ENCODE peak calls at places on chromosomes 16 and 17, in six cellular contexts. D, J, A, Q, B and X are unnamed samples.

GRCh38 chr16:67233596-67233995 is 6.7 kb downstream of the TMEM208 start:
- DNase-seq in D (no peak), J (no peak), A (no peak), Q (no peak), B (no peak), X (no peak)

GRCh38 chr16:63617047-63617989 is 1504.5 kb downstream of the CDH11 start:
- DNase-seq in D (no peak), J (no peak), A (peak), Q (no peak), B (peak), X (no peak)

GRCh38 chr16:81310045-81310644 is 4.6 kb upstream of the GAN start:
- DNase-seq in D (no peak), J (no peak), A (no peak), Q (no peak), B (no peak), X (no peak)

GRCh38 chr16:68362314-68362913 is 51.6 kb downstream of the PRMT7 start:
- DNase-seq in D (no peak), J (no peak), A (no peak), Q (no peak), B (no peak), X (no peak)

GRCh38 chr17:63834431-63835166 is 7.1 kb upstream of the FTSJ3 start:
- DNase-seq in D (peak), J (peak), A (peak), Q (peak), B (peak), X (peak)

GRCh38 chr17:33322063-33322462 is 29.0 kb upstream of the ASIC2 start:
- DNase-seq in D (no peak), J (no peak), A (no peak), Q (no peak), B (no peak), X (no peak)

GRCh38 chr16:24539850-24540484 is 601 bp downstream of the RBBP6 start:
- DNase-seq in D (peak), J (peak), A (peak), Q (no peak), B (peak), X (no peak)

GRCh38 chr17:75370288-75370687 is 35.2 kb downstream of the GRB2 start:
- DNase-seq in D (no peak), J (no peak), A (no peak), Q (no peak), B (no peak), X (no peak)

GRCh38 chr17:70365098-70365583 is 195.8 kb downstream of the KCNJ2 start:
- DNase-seq in D (no peak), J (no peak), A (no peak), Q (no peak), B (peak), X (no peak)

GRCh38 chr16:48609453-48610023 is 442 bp downstream of the N4BP1 start:
- DNase-seq in D (peak), J (peak), A (peak), Q (no peak), B (no peak), X (peak)

GRCh38 chr16:83842291-83842690 is 34.5 kb downstream of the HSBP1 start:
- DNase-seq in D (no peak), J (no peak), A (no peak), Q (no peak), B (no peak), X (no peak)

GRCh38 chr17:75848523-75849303 is 4.5 kb upstream of the UNC13D start:
- DNase-seq in D (peak), J (peak), A (peak), Q (peak), B (peak), X (peak)

GRCh38 chr17:11925271-11926021 is 71.8 kb downstream of the ZNF18 start:
- DNase-seq in D (no peak), J (no peak), A (no peak), Q (no peak), B (no peak), X (no peak)

GRCh38 chr16:25143898-25144297 is 32.4 kb downstream of the LCMT1 start:
- DNase-seq in D (peak), J (no peak), A (no peak), Q (no peak), B (no peak), X (no peak)

GRCh38 chr16:18841833-18842525 is 40.6 kb upstream of the ARL6IP1 start:
- DNase-seq in D (no peak), J (no peak), A (no peak), Q (no peak), B (no peak), X (no peak)

GRCh38 chr17:82212331-82213250 is at the start of gene CCDC57:
- DNase-seq in D (peak), J (peak), A (peak), Q (peak), B (peak), X (peak)

GRCh38 chr16:67504190-67505021 is 21.1 kb upstream of the AGRP start:
- DNase-seq in D (no peak), J (peak), A (no peak), Q (peak), B (no peak), X (peak)

GRCh38 chr17:81365148-81365600 is 30.1 kb upstream of the BAHCC1 start:
- DNase-seq in D (peak), J (no peak), A (peak), Q (peak), B (peak), X (no peak)

GRCh38 chr17:78873519-78874340 is 29.3 kb downstream of the CEP295NL start:
- DNase-seq in D (peak), J (no peak), A (no peak), Q (peak), B (peak), X (no peak)

GRCh38 chr16:60204221-60204620 is 1470.1 kb upstream of the GOT2 start:
- DNase-seq in D (no peak), J (no peak), A (no peak), Q (no peak), B (no peak), X (no peak)

GRCh38 chr17:54102246-54102645 is 279.5 kb downstream of the KIF2B start:
- DNase-seq in D (no peak), J (no peak), A (no peak), Q (no peak), B (no peak), X (no peak)

GRCh38 chr16:3949946-3950342 is 69.4 kb upstream of the CREBBP start:
- DNase-seq in D (no peak), J (no peak), A (no peak), Q (no peak), B (no peak), X (no peak)

GRCh38 chr16:86498661-86499493 is 11.4 kb upstream of the FOXF1 start:
- DNase-seq in D (peak), J (no peak), A (no peak), Q (no peak), B (no peak), X (no peak)

GRCh38 chr16:17829826-17830225 is 359.1 kb upstream of the XYLT1 start:
- DNase-seq in D (no peak), J (no peak), A (no peak), Q (no peak), B (no peak), X (no peak)
- H3K27ac ChIP-seq in D (no peak), J (no peak), A (no peak), Q (no peak), B (no peak), X (no peak)

GRCh38 chr17:66620528-66620927 is 214.4 kb upstream of the CACNG5 start:
- DNase-seq in D (no peak), J (no peak), A (no peak), Q (no peak), B (no peak), X (no peak)
- TF ChIP-seq CTCF in D (no peak), J (no peak), A (no peak), Q (no peak), B (no peak), X (no peak)

GRCh38 chr16:52578007-52578828 is 31.3 kb upstream of the TOX3 start:
- DNase-seq in D (no peak), J (no peak), A (no peak), Q (no peak), B (no peak), X (no peak)
- H3K27ac ChIP-seq in D (peak), J (no peak), A (no peak), Q (no peak), B (no peak), X (peak)

GRCh38 chr17:29597361-29598172 is 4.6 kb downstream of the ANKRD13B start:
- DNase-seq in D (peak), J (no peak), A (no peak), Q (no peak), B (no peak), X (no peak)
- TF ChIP-seq CTCF in D (no peak), J (no peak), A (no peak), Q (no peak), B (no peak), X (no peak)

DNA sequence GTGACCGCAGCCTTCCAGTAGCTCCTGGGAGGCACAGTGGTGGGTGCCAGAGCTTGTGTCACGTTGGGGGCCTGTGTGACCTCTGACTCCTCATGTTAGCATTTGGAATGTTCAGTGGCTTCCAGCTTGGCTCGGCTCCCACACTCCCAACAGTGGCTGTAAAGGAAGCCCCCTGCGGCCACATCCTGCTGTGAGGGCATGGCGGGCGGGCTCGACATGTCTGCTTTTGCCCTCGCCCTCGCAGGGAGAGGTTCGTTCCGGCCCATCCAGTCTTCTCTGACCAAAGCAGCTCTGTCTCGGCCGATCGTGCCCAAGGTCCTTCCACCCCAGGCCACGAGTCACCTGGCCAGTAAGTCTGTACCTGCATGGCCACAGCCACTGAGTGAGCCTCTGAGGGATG is 12.2 kb upstream of the JPT2 start:
- DNase-seq in D (no peak), J (no peak), A (no peak), Q (no peak), B (no peak), X (no peak)
- H3K27ac ChIP-seq in D (no peak), J (no peak), A (no peak), Q (no peak), B (no peak), X (no peak)

GRCh38 chr17:7502987-7503386 is 18.8 kb downstream of the POLR2A start:
- DNase-seq in D (peak), J (no peak), A (peak), Q (no peak), B (no peak), X (no peak)
- TF ChIP-seq CTCF in D (peak), J (peak), A (peak), Q (peak), B (peak), X (peak)

GRCh38 chr16:5007256-5007655 is 26.5 kb downstream of the NAGPA start:
- DNase-seq in D (no peak), J (no peak), A (no peak), Q (no peak), B (no peak), X (no peak)

GRCh38 chr16:5004311-5004710 is 29.4 kb downstream of the NAGPA start:
- DNase-seq in D (no peak), J (no peak), A (no peak), Q (no peak), B (no peak), X (no peak)

GRCh38 chr16:5008311-5008731 is 25.4 kb downstream of the NAGPA start:
- DNase-seq in D (no peak), J (no peak), A (no peak), Q (no peak), B (no peak), X (no peak)

GRCh38 chr16:5005916-5006315 is 27.8 kb downstream of the NAGPA start:
- DNase-seq in D (no peak), J (no peak), A (no peak), Q (no peak), B (no peak), X (no peak)

DNA sequence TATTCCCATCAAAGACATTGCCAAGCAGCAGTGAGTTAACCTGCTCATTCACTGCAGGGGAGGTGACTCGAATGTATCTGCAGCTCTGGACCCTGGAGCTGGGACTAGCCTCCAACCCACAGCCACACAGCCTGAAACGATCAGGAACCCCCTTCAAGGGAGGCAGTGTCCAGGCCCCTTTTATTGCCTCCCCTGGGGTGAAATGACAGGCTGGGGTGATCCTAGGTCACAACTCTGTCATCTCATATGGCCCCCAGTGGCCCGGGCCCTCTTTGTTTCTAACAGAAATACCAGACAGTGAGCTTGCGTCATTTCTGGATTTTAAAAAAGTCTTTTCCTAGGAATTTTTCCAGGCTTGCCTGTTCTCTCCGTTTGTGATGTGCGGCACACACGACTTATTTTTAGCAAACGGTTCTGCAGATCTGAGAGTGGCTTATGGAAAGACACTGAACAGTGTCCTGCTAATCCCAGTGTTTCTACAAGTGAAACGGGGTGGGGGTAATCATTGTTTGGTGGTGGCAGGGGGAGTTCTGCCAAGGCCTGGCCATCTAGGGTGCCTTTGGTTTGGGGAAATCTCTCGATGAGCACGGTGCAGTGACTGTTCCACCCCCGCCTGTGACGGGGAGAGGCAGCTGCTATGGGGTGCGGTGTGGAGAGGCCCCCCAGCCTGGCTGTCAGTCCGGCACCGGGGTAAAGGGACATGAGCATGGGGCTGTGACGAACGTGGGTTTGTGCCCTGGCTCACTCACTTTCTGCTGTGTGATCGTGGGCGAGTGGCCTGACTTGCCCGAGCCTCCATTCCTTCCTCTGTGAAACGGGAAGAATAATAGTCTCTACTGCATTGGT is 27.2 kb downstream of the NAGPA start:
- DNase-seq in D (no peak), J (no peak), A (no peak), Q (no peak), B (no peak), X (no peak)
- H3K27ac ChIP-seq in D (no peak), J (no peak), A (no peak), Q (no peak), B (no peak), X (no peak)

DNA sequence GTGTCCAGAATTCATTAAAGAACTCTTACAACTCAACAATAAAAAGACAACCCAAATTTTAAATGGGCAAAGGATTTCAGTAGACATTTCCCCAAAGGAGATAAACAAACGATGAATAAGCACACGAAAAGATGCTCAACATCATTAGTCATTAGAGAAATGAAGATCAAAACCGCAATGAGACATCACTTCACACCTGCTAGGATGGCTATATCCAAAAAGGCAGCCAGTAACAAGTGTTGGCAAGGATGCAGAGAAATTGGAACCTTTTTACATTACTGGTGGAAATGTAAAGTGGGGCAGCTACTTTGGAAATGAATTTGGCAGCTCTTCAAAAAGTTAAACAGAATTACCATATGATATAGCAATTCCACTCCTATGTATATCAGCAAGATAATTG is 42.0 kb downstream of the PITPNM3 start:
- DNase-seq in D (no peak), J (no peak), A (no peak), Q (no peak), B (no peak), X (no peak)
- TF ChIP-seq CTCF in D (no peak), J (no peak), A (no peak), Q (no peak), B (no peak), X (no peak)

GRCh38 chr17:43669971-43670644 is 8.4 kb upstream of the MEOX1 start:
- DNase-seq in D (no peak), J (peak), A (no peak), Q (peak), B (no peak), X (no peak)
- H3K27ac ChIP-seq in D (peak), J (no peak), A (no peak), Q (peak), B (no peak), X (no peak)